ENCODE peak calls at places on chromosomes 2 and 18, in six cellular contexts. One of them, this sample, is unnamed.

GRCh38 chr2:186590538-186591441 is 934 bp downstream of the ITGAV start:
- DNase-seq in GM23338: peak
- DNase-seq in suprapubic skin: no peak
- DNase-seq in sigmoid colon: no peak
- DNase-seq in upper lobe of left lung: no peak
- DNase-seq in stomach: no peak
- DNase-seq in this sample: no peak

GRCh38 chr2:187264612-187265011 is 183.4 kb downstream of the CALCRL start:
- DNase-seq in upper lobe of left lung: no peak
- DNase-seq in GM23338: no peak
- DNase-seq in sigmoid colon: no peak
- DNase-seq in stomach: no peak
- DNase-seq in suprapubic skin: no peak
- DNase-seq in this sample: no peak

GRCh38 chr2:181787310-181788048 is 104.1 kb upstream of the ITPRID2 start:
- DNase-seq in stomach: no peak
- DNase-seq in GM23338: no peak
- DNase-seq in upper lobe of left lung: no peak
- DNase-seq in suprapubic skin: no peak
- DNase-seq in sigmoid colon: no peak
- DNase-seq in this sample: no peak

GRCh38 chr18:44598514-44598913 is 82.2 kb upstream of the SETBP1 start:
- DNase-seq in GM23338: peak
- DNase-seq in sigmoid colon: no peak
- DNase-seq in suprapubic skin: no peak
- DNase-seq in stomach: no peak
- DNase-seq in upper lobe of left lung: no peak
- DNase-seq in this sample: no peak

GRCh38 chr18:78882585-78882984 is 97.0 kb upstream of the SALL3 start:
- DNase-seq in suprapubic skin: no peak
- DNase-seq in stomach: no peak
- DNase-seq in GM23338: no peak
- DNase-seq in sigmoid colon: no peak
- DNase-seq in upper lobe of left lung: no peak
- DNase-seq in this sample: no peak

GRCh38 chr2:119106301-119106897 is 52.2 kb downstream of the C1QL2 start:
- DNase-seq in stomach: peak
- DNase-seq in suprapubic skin: no peak
- DNase-seq in GM23338: peak
- DNase-seq in upper lobe of left lung: no peak
- DNase-seq in sigmoid colon: peak
- DNase-seq in this sample: no peak

GRCh38 chr2:172427256-172427989 is at the start of gene ITGA6:
- DNase-seq in stomach: peak
- DNase-seq in sigmoid colon: no peak
- DNase-seq in suprapubic skin: peak
- DNase-seq in GM23338: peak
- DNase-seq in upper lobe of left lung: peak
- DNase-seq in this sample: peak

GRCh38 chr18:9417081-9417841 is 58.1 kb upstream of the RALBP1 start:
- DNase-seq in GM23338: peak
- DNase-seq in stomach: peak
- DNase-seq in upper lobe of left lung: no peak
- DNase-seq in sigmoid colon: peak
- DNase-seq in suprapubic skin: no peak
- DNase-seq in this sample: no peak

GRCh38 chr18:48623468-48624220 is 84.8 kb downstream of the CTIF start:
- DNase-seq in suprapubic skin: no peak
- DNase-seq in sigmoid colon: no peak
- DNase-seq in GM23338: no peak
- DNase-seq in stomach: no peak
- DNase-seq in upper lobe of left lung: no peak
- DNase-seq in this sample: no peak

GRCh38 chr2:112840068-112840445 is 3.5 kb upstream of the IL1B start:
- DNase-seq in upper lobe of left lung: no peak
- DNase-seq in stomach: no peak
- DNase-seq in sigmoid colon: no peak
- DNase-seq in suprapubic skin: no peak
- DNase-seq in GM23338: no peak
- DNase-seq in this sample: no peak

GRCh38 chr2:97355176-97355575 is 234.5 kb downstream of the ANKRD36B start:
- DNase-seq in GM23338: no peak
- DNase-seq in upper lobe of left lung: no peak
- DNase-seq in suprapubic skin: no peak
- DNase-seq in sigmoid colon: no peak
- DNase-seq in stomach: no peak
- DNase-seq in this sample: no peak

GRCh38 chr2:95240556-95240955 is 33.2 kb downstream of the ZNF892 start:
- DNase-seq in GM23338: no peak
- DNase-seq in stomach: no peak
- DNase-seq in upper lobe of left lung: no peak
- DNase-seq in sigmoid colon: no peak
- DNase-seq in suprapubic skin: no peak
- DNase-seq in this sample: no peak

GRCh38 chr18:37846996-37847395 is 281.4 kb upstream of the CELF4 start:
- DNase-seq in suprapubic skin: no peak
- DNase-seq in upper lobe of left lung: no peak
- DNase-seq in sigmoid colon: no peak
- DNase-seq in stomach: no peak
- DNase-seq in GM23338: peak
- DNase-seq in this sample: no peak

GRCh38 chr18:56974141-56974540 is 172.7 kb upstream of the BOD1L2 start:
- DNase-seq in upper lobe of left lung: no peak
- DNase-seq in GM23338: no peak
- DNase-seq in sigmoid colon: no peak
- DNase-seq in stomach: no peak
- DNase-seq in suprapubic skin: no peak
- DNase-seq in this sample: no peak

GRCh38 chr2:70086838-70087702 is at the start of gene PCBP1:
- DNase-seq in stomach: peak
- DNase-seq in sigmoid colon: peak
- DNase-seq in upper lobe of left lung: peak
- DNase-seq in GM23338: peak
- DNase-seq in suprapubic skin: peak
- DNase-seq in this sample: peak
- TF ChIP-seq POLR2AphosphoS5 in stomach: peak
- TF ChIP-seq POLR2AphosphoS5 in sigmoid colon: peak
- TF ChIP-seq POLR2AphosphoS5 in upper lobe of left lung: peak
- TF ChIP-seq POLR2AphosphoS5 in GM23338: no peak
- TF ChIP-seq POLR2AphosphoS5 in suprapubic skin: peak
- TF ChIP-seq POLR2AphosphoS5 in this sample: peak

GRCh38 chr2:150472122-150472899 is 15.2 kb downstream of the RND3 start:
- DNase-seq in sigmoid colon: peak
- DNase-seq in upper lobe of left lung: peak
- DNase-seq in suprapubic skin: no peak
- DNase-seq in stomach: peak
- DNase-seq in GM23338: no peak
- DNase-seq in this sample: no peak
- TF ChIP-seq POLR2AphosphoS5 in sigmoid colon: no peak
- TF ChIP-seq POLR2AphosphoS5 in upper lobe of left lung: peak
- TF ChIP-seq POLR2AphosphoS5 in suprapubic skin: no peak
- TF ChIP-seq POLR2AphosphoS5 in stomach: peak
- TF ChIP-seq POLR2AphosphoS5 in GM23338: no peak
- TF ChIP-seq POLR2AphosphoS5 in this sample: no peak

DNA sequence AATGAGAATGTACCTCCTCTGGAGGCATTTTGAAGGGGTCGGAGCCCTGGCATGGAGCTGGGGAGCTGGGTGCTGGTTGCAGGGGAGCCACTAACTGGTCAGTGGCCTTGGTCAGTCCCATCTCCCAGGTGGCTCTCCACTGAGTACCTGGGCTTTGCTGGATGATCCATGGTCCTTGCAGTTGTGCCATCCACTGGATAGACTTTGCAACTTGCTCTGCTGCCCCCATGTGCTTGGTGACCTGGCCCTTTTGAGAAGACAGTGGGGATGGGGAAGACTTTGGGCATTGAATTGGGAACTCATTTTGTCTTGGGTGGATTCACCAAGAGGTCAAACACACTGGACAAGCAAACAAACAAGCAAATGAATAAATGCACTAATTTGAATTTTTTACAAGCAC is 263.9 kb downstream of the MYCN start:
- DNase-seq in upper lobe of left lung: no peak
- DNase-seq in GM23338: no peak
- DNase-seq in sigmoid colon: no peak
- DNase-seq in stomach: no peak
- DNase-seq in suprapubic skin: no peak
- DNase-seq in this sample: no peak
- TF ChIP-seq POLR2AphosphoS5 in upper lobe of left lung: no peak
- TF ChIP-seq POLR2AphosphoS5 in GM23338: no peak
- TF ChIP-seq POLR2AphosphoS5 in sigmoid colon: no peak
- TF ChIP-seq POLR2AphosphoS5 in stomach: no peak
- TF ChIP-seq POLR2AphosphoS5 in suprapubic skin: no peak
- TF ChIP-seq POLR2AphosphoS5 in this sample: no peak

DNA sequence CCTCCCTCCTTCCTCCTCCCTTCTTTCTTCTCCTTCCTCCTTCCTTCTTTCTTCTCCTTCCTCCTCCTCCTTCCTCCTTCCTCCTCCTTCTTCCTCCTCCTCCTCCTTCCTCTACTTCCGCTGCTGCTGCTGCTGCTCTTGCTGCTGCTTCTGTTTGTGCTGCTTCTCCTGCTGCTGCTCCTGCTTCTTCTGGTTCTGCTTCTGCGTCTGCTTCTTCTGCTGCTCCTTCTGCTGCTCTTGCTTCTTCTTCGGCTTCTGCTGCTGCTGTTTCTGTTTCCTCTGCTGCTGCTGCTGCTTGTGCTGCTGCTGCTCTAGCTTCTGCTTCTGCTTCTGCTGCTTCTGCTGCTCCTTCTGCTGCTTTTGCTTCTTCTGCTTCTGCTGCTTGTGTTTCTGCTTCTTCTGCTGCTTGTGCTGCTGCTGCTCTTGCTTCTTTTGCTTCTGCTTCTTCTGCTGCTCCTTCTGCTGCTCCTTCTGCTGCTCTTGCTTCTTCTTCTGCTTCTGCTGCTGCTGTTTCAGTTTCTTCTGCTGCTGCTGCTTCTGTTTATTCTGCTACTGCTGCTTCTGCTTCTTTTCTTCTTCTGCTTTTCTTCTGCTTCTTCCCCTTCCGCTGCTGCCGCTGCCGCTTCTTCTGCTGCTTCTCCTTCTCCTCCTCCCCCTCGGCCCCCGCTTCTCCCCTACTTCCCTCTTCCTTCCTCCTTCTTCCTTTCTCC is 8.6 kb downstream of the SNRNP27 start:
- DNase-seq in upper lobe of left lung: peak
- DNase-seq in stomach: peak
- DNase-seq in GM23338: no peak
- DNase-seq in sigmoid colon: no peak
- DNase-seq in suprapubic skin: no peak
- DNase-seq in this sample: no peak
- TF ChIP-seq POLR2AphosphoS5 in upper lobe of left lung: no peak
- TF ChIP-seq POLR2AphosphoS5 in stomach: no peak
- TF ChIP-seq POLR2AphosphoS5 in GM23338: no peak
- TF ChIP-seq POLR2AphosphoS5 in sigmoid colon: no peak
- TF ChIP-seq POLR2AphosphoS5 in suprapubic skin: no peak
- TF ChIP-seq POLR2AphosphoS5 in this sample: no peak

GRCh38 chr2:11829947-11830707 is 83.7 kb downstream of the LPIN1 start:
- DNase-seq in upper lobe of left lung: peak
- DNase-seq in GM23338: peak
- DNase-seq in stomach: peak
- DNase-seq in suprapubic skin: no peak
- DNase-seq in sigmoid colon: peak
- DNase-seq in this sample: peak
- TF ChIP-seq POLR2AphosphoS5 in upper lobe of left lung: peak
- TF ChIP-seq POLR2AphosphoS5 in GM23338: peak
- TF ChIP-seq POLR2AphosphoS5 in stomach: peak
- TF ChIP-seq POLR2AphosphoS5 in suprapubic skin: no peak
- TF ChIP-seq POLR2AphosphoS5 in sigmoid colon: peak
- TF ChIP-seq POLR2AphosphoS5 in this sample: no peak

GRCh38 chr2:208248601-208249000 is 6.3 kb downstream of the IDH1 start:
- DNase-seq in GM23338: no peak
- DNase-seq in stomach: no peak
- DNase-seq in upper lobe of left lung: no peak
- DNase-seq in sigmoid colon: no peak
- DNase-seq in suprapubic skin: no peak
- DNase-seq in this sample: no peak
- TF ChIP-seq POLR2AphosphoS5 in GM23338: no peak
- TF ChIP-seq POLR2AphosphoS5 in stomach: no peak
- TF ChIP-seq POLR2AphosphoS5 in upper lobe of left lung: no peak
- TF ChIP-seq POLR2AphosphoS5 in sigmoid colon: no peak
- TF ChIP-seq POLR2AphosphoS5 in suprapubic skin: no peak
- TF ChIP-seq POLR2AphosphoS5 in this sample: no peak